ENCODE peak calls at places on chromosomes 12 and 14, in nine cellular contexts. One of them, this sample, is unnamed. For H3K4me1, the result is how much of the 10 kb centered on the place peaks cover.

GRCh38 chr12:127515941-127516340 is 751.0 kb upstream of the TMEM132C start:
- DNase-seq in colonic mucosa: no peak
- DNase-seq in tibial artery: no peak
- DNase-seq in aorta: no peak
- DNase-seq in A673: no peak
- DNase-seq in A549: no peak
- DNase-seq in psoas muscle: no peak
- DNase-seq in CD4-positive, CD25-positive, alpha-beta regulatory T cell: no peak
- DNase-seq in DND-41: no peak
- DNase-seq in this sample: no peak

GRCh38 chr14:20262642-20263128 is 23.6 kb downstream of the OR11H4 start:
- DNase-seq in colonic mucosa: no peak
- DNase-seq in A673: peak
- DNase-seq in A549: peak
- DNase-seq in CD4-positive, CD25-positive, alpha-beta regulatory T cell: no peak
- DNase-seq in DND-41: no peak
- DNase-seq in psoas muscle: no peak
- DNase-seq in tibial artery: no peak
- DNase-seq in aorta: no peak
- DNase-seq in this sample: no peak

GRCh38 chr12:113758165-113758924 is 207.8 kb downstream of the RBM19 start:
- DNase-seq in CD4-positive, CD25-positive, alpha-beta regulatory T cell: no peak
- DNase-seq in aorta: no peak
- DNase-seq in psoas muscle: no peak
- DNase-seq in colonic mucosa: no peak
- DNase-seq in A673: no peak
- DNase-seq in tibial artery: no peak
- DNase-seq in A549: no peak
- DNase-seq in DND-41: no peak
- DNase-seq in this sample: no peak

GRCh38 chr12:126719886-126720666 is 1546.9 kb upstream of the TMEM132C start:
- DNase-seq in aorta: no peak
- DNase-seq in DND-41: no peak
- DNase-seq in CD4-positive, CD25-positive, alpha-beta regulatory T cell: no peak
- DNase-seq in colonic mucosa: no peak
- DNase-seq in A549: no peak
- DNase-seq in psoas muscle: no peak
- DNase-seq in tibial artery: no peak
- DNase-seq in A673: no peak
- DNase-seq in this sample: no peak

GRCh38 chr12:24425601-24425970 is 476.1 kb upstream of the SOX5 start:
- DNase-seq in A549: no peak
- DNase-seq in DND-41: peak
- DNase-seq in CD4-positive, CD25-positive, alpha-beta regulatory T cell: no peak
- DNase-seq in aorta: no peak
- DNase-seq in psoas muscle: no peak
- DNase-seq in colonic mucosa: no peak
- DNase-seq in A673: no peak
- DNase-seq in tibial artery: no peak
- DNase-seq in this sample: no peak

GRCh38 chr12:10736460-10736859 is 13.3 kb upstream of the YBX3 start:
- DNase-seq in CD4-positive, CD25-positive, alpha-beta regulatory T cell: no peak
- DNase-seq in DND-41: no peak
- DNase-seq in aorta: no peak
- DNase-seq in colonic mucosa: no peak
- DNase-seq in tibial artery: no peak
- DNase-seq in A549: no peak
- DNase-seq in A673: no peak
- DNase-seq in psoas muscle: no peak
- DNase-seq in this sample: no peak

GRCh38 chr14:54806616-54807015 is 96.0 kb downstream of the GCH1 start:
- DNase-seq in colonic mucosa: no peak
- DNase-seq in DND-41: no peak
- DNase-seq in psoas muscle: no peak
- DNase-seq in aorta: no peak
- DNase-seq in A673: no peak
- DNase-seq in CD4-positive, CD25-positive, alpha-beta regulatory T cell: no peak
- DNase-seq in tibial artery: no peak
- DNase-seq in A549: no peak
- DNase-seq in this sample: no peak

GRCh38 chr14:92523752-92524151 is 10.2 kb downstream of the RIN3 start:
- DNase-seq in DND-41: no peak
- DNase-seq in aorta: no peak
- DNase-seq in CD4-positive, CD25-positive, alpha-beta regulatory T cell: no peak
- DNase-seq in psoas muscle: no peak
- DNase-seq in tibial artery: no peak
- DNase-seq in A549: no peak
- DNase-seq in A673: no peak
- DNase-seq in colonic mucosa: no peak
- DNase-seq in this sample: no peak

GRCh38 chr14:69263771-69264170 is 3.8 kb downstream of the GALNT16 start:
- DNase-seq in tibial artery: no peak
- DNase-seq in CD4-positive, CD25-positive, alpha-beta regulatory T cell: no peak
- DNase-seq in DND-41: no peak
- DNase-seq in aorta: no peak
- DNase-seq in psoas muscle: peak
- DNase-seq in A673: no peak
- DNase-seq in A549: no peak
- DNase-seq in colonic mucosa: no peak
- DNase-seq in this sample: no peak

GRCh38 chr14:100765991-100766390 is 39.3 kb downstream of the DLK1 start:
- DNase-seq in CD4-positive, CD25-positive, alpha-beta regulatory T cell: no peak
- DNase-seq in aorta: no peak
- DNase-seq in DND-41: no peak
- DNase-seq in psoas muscle: peak
- DNase-seq in tibial artery: peak
- DNase-seq in A549: no peak
- DNase-seq in A673: no peak
- DNase-seq in colonic mucosa: no peak
- DNase-seq in this sample: no peak

GRCh38 chr14:75428230-75429104 is 645 bp downstream of the JDP2 start:
- DNase-seq in aorta: peak
- DNase-seq in colonic mucosa: peak
- DNase-seq in A673: no peak
- DNase-seq in A549: no peak
- DNase-seq in tibial artery: peak
- DNase-seq in CD4-positive, CD25-positive, alpha-beta regulatory T cell: no peak
- DNase-seq in DND-41: no peak
- DNase-seq in psoas muscle: peak
- DNase-seq in this sample: peak

GRCh38 chr14:103343164-103343879 is 9.3 kb downstream of the EIF5 start:
- DNase-seq in psoas muscle: no peak
- DNase-seq in A549: no peak
- DNase-seq in CD4-positive, CD25-positive, alpha-beta regulatory T cell: no peak
- DNase-seq in tibial artery: no peak
- DNase-seq in A673: no peak
- DNase-seq in colonic mucosa: no peak
- DNase-seq in DND-41: no peak
- DNase-seq in aorta: no peak
- DNase-seq in this sample: no peak

GRCh38 chr14:65850429-65851145 is 438.1 kb downstream of the FUT8 start:
- DNase-seq in DND-41: peak
- DNase-seq in psoas muscle: no peak
- DNase-seq in A673: no peak
- DNase-seq in colonic mucosa: no peak
- DNase-seq in tibial artery: no peak
- DNase-seq in CD4-positive, CD25-positive, alpha-beta regulatory T cell: peak
- DNase-seq in A549: no peak
- DNase-seq in aorta: no peak
- DNase-seq in this sample: peak

GRCh38 chr14:65847065-65847847 is 434.7 kb downstream of the FUT8 start:
- DNase-seq in DND-41: peak
- DNase-seq in A549: no peak
- DNase-seq in tibial artery: no peak
- DNase-seq in A673: no peak
- DNase-seq in CD4-positive, CD25-positive, alpha-beta regulatory T cell: peak
- DNase-seq in psoas muscle: no peak
- DNase-seq in colonic mucosa: peak
- DNase-seq in aorta: no peak
- DNase-seq in this sample: peak

GRCh38 chr14:65846469-65846868 is 433.9 kb downstream of the FUT8 start:
- DNase-seq in aorta: no peak
- DNase-seq in DND-41: no peak
- DNase-seq in A673: no peak
- DNase-seq in psoas muscle: no peak
- DNase-seq in colonic mucosa: no peak
- DNase-seq in A549: no peak
- DNase-seq in tibial artery: no peak
- DNase-seq in CD4-positive, CD25-positive, alpha-beta regulatory T cell: no peak
- DNase-seq in this sample: peak

GRCh38 chr14:65849558-65849957 is 437.0 kb downstream of the FUT8 start:
- DNase-seq in DND-41: peak
- DNase-seq in A549: no peak
- DNase-seq in CD4-positive, CD25-positive, alpha-beta regulatory T cell: no peak
- DNase-seq in colonic mucosa: no peak
- DNase-seq in tibial artery: no peak
- DNase-seq in A673: peak
- DNase-seq in aorta: no peak
- DNase-seq in psoas muscle: no peak
- DNase-seq in this sample: no peak

DNA sequence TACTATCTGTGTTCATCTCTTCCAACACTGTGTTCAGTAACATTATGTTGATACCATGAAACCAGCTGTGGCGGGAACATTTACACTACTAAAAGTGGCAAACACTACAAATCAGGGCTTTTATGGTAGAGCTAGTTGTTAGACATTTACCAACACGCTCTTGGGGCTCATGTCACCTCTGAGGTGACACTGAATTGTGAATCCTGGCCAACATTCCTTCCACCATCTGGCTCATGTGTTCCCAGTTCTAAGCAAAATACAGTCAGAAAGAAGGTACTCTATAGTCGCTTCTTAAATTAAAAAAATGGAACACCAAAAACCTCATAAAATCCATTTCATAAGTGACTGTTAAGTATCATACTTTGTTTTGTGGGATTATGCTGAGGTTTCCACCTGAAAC is 436.6 kb downstream of the FUT8 start:
- DNase-seq in aorta: no peak
- DNase-seq in psoas muscle: no peak
- DNase-seq in A549: no peak
- DNase-seq in A673: no peak
- DNase-seq in DND-41: no peak
- DNase-seq in tibial artery: no peak
- DNase-seq in colonic mucosa: no peak
- DNase-seq in CD4-positive, CD25-positive, alpha-beta regulatory T cell: no peak
- DNase-seq in this sample: no peak
- H3K4me1 ChIP-seq in aorta: under half
- H3K4me1 ChIP-seq in psoas muscle: under half
- H3K4me1 ChIP-seq in A549: under half
- H3K4me1 ChIP-seq in A673: under half
- H3K4me1 ChIP-seq in DND-41: half or more
- H3K4me1 ChIP-seq in tibial artery: under half
- H3K4me1 ChIP-seq in colonic mucosa: under half
- H3K4me1 ChIP-seq in CD4-positive, CD25-positive, alpha-beta regulatory T cell: half or more
- H3K4me1 ChIP-seq in this sample: half or more

GRCh38 chr12:92042791-92043531 is 102.7 kb downstream of the BTG1 start:
- DNase-seq in A673: no peak
- DNase-seq in aorta: no peak
- DNase-seq in DND-41: no peak
- DNase-seq in A549: no peak
- DNase-seq in tibial artery: no peak
- DNase-seq in CD4-positive, CD25-positive, alpha-beta regulatory T cell: no peak
- DNase-seq in colonic mucosa: no peak
- DNase-seq in psoas muscle: no peak
- DNase-seq in this sample: no peak
- H3K4me1 ChIP-seq in A673: under half
- H3K4me1 ChIP-seq in aorta: under half
- H3K4me1 ChIP-seq in DND-41: under half
- H3K4me1 ChIP-seq in A549: under half
- H3K4me1 ChIP-seq in tibial artery: under half
- H3K4me1 ChIP-seq in CD4-positive, CD25-positive, alpha-beta regulatory T cell: half or more
- H3K4me1 ChIP-seq in colonic mucosa: under half
- H3K4me1 ChIP-seq in psoas muscle: under half
- H3K4me1 ChIP-seq in this sample: under half

DNA sequence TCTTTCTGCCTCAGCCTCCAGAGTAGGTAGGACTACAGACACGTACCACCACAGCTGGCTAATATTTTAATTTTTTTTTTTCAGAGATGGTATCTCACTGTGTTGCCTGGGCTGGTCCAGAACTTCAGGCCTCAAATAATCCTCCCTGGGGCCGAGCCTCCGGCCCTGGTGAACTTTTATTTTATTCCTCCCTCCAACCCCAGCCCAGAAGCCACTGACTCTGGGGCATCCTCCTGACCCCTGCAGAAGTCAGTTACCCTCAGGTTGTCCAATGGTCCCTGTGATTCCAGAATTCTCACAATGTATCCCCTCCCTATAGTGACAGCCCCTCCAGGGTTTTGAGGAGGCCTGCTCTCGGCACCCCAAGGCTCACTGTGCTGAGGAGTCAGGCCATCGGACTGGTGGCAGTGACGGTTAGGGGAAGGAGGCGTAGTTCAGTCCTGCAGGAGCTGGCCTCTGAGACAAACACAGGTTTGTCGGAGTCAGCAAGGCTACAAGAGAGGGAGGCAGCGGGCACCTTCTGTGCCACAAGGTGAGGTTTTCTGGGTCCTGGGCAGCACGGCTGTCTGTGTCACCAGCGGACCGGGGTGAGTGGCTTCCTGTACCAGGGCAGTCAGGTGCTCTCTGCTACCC is 19.4 kb upstream of the FIGNL2 start:
- DNase-seq in DND-41: no peak
- DNase-seq in A673: no peak
- DNase-seq in psoas muscle: peak
- DNase-seq in tibial artery: no peak
- DNase-seq in aorta: no peak
- DNase-seq in colonic mucosa: no peak
- DNase-seq in CD4-positive, CD25-positive, alpha-beta regulatory T cell: no peak
- DNase-seq in A549: no peak
- DNase-seq in this sample: no peak
- H3K4me1 ChIP-seq in DND-41: under half
- H3K4me1 ChIP-seq in A673: under half
- H3K4me1 ChIP-seq in psoas muscle: under half
- H3K4me1 ChIP-seq in tibial artery: under half
- H3K4me1 ChIP-seq in aorta: under half
- H3K4me1 ChIP-seq in colonic mucosa: under half
- H3K4me1 ChIP-seq in CD4-positive, CD25-positive, alpha-beta regulatory T cell: under half
- H3K4me1 ChIP-seq in A549: under half
- H3K4me1 ChIP-seq in this sample: under half

DNA sequence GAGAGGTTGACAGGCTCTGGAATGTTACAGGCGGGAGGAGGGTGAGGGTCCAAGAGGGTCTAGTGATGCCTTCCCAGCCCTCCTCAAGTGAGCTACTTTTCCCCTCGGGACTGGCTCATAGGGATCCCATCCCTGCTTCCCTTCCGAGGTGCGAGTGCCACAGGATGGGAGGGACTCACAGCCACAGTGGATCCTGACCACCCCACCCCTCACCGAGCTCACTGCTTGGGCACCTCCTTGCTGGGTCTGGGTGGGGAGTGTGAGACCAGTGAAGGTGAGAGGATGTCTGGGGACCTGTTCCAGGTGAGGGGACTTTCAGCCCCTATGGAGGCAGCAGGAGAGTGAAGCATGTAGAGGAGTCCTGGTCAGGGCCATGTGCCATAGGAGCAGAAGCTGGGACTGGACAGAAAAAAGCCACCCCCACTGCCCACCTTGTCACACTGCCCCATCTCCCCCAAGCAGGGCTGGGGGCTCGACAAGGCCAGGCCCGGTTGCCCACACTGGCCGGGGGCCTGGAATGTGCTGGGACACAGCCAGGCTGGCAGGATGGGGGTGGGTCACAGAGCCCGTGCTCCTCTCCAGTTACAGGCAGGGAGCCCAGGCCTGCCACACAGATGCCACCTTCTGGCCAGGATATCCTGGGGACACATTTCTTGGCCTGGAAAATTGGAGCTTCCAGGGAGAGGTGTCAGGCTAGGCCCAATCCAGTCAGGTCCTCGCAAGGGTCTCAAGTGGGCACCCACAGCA is 1.7 kb upstream of the TNS2 start:
- DNase-seq in A549: peak
- DNase-seq in tibial artery: peak
- DNase-seq in DND-41: no peak
- DNase-seq in colonic mucosa: peak
- DNase-seq in aorta: peak
- DNase-seq in psoas muscle: peak
- DNase-seq in A673: peak
- DNase-seq in CD4-positive, CD25-positive, alpha-beta regulatory T cell: no peak
- DNase-seq in this sample: no peak
- H3K4me1 ChIP-seq in A549: half or more
- H3K4me1 ChIP-seq in tibial artery: under half
- H3K4me1 ChIP-seq in DND-41: under half
- H3K4me1 ChIP-seq in colonic mucosa: under half
- H3K4me1 ChIP-seq in aorta: under half
- H3K4me1 ChIP-seq in psoas muscle: half or more
- H3K4me1 ChIP-seq in A673: under half
- H3K4me1 ChIP-seq in CD4-positive, CD25-positive, alpha-beta regulatory T cell: under half
- H3K4me1 ChIP-seq in this sample: under half

This sample was measured in CD8-positive, alpha-beta memory T cell.